ENCODE peak calls at places on chromosome 19, in nine cellular contexts. H, I, F, Q, J, T, W, X and U are unnamed samples.

GRCh38 chr19:35905178-35905727 is 2.8 kb downstream of the TYROBP start:
- DNase-seq in H (no peak), I (no peak), F (no peak), Q (no peak), J (no peak), T (no peak), W (no peak), X (no peak), U (no peak)

GRCh38 chr19:38319421-38320258 is at the start of gene KCNK6:
- DNase-seq in H (peak; percentile 61), I (peak; percentile 35), F (peak; percentile 70), Q (peak; percentile 17), J (peak; percentile 45), T (peak; percentile 35), W (no peak), X (no peak), U (no peak)

GRCh38 chr19:2083174-2083854 is 12.8 kb downstream of the MOB3A start:
- DNase-seq in H (no peak), I (peak; percentile 78), F (peak; percentile 72), Q (no peak), J (peak; percentile 50), T (peak; percentile 69), W (no peak), X (no peak), U (no peak)

GRCh38 chr19:11373166-11373884 is 1.1 kb upstream of the SWSAP1 start:
- DNase-seq in H (peak; percentile 64), I (no peak), F (no peak), Q (no peak), J (no peak), T (no peak), W (no peak), X (no peak), U (no peak)

GRCh38 chr19:19822148-19822429 is 539 bp upstream of the ZNF506 start:
- DNase-seq in H (no peak), I (no peak), F (peak; percentile 18), Q (no peak), J (no peak), T (no peak), W (no peak), X (no peak), U (no peak)

GRCh38 chr19:16263115-16263839 is 61.3 kb upstream of the KLF2 start:
- DNase-seq in H (no peak), I (no peak), F (no peak), Q (no peak), J (no peak), T (no peak), W (no peak), X (no peak), U (no peak)

GRCh38 chr19:45470147-45471081 is 2.6 kb downstream of the FOSB start:
- DNase-seq in H (no peak), I (peak; percentile 24), F (peak; percentile 42), Q (peak; percentile 83), J (no peak), T (no peak), W (peak; percentile 50), X (no peak), U (peak; percentile 48)

GRCh38 chr19:7292950-7293794 is 1.0 kb downstream of the INSR start:
- DNase-seq in H (peak; percentile 59), I (no peak), F (peak; percentile 33), Q (no peak), J (no peak), T (no peak), W (no peak), X (no peak), U (no peak)

GRCh38 chr19:16496613-16496983 is 404 bp downstream of the C19orf44 start:
- DNase-seq in H (no peak), I (no peak), F (no peak), Q (peak; percentile 55), J (no peak), T (no peak), W (no peak), X (peak; percentile 20), U (peak; percentile 16)

GRCh38 chr19:47641891-47642485 is 33.1 kb downstream of the BICRA start:
- DNase-seq in H (no peak), I (no peak), F (no peak), Q (no peak), J (no peak), T (no peak), W (no peak), X (no peak), U (no peak)

GRCh38 chr19:40465025-40465780 is at the start of gene BLVRB:
- DNase-seq in H (peak; percentile 73), I (peak; percentile 15), F (peak; percentile 61), Q (peak; percentile 66), J (no peak), T (no peak), W (no peak), X (no peak), U (peak; percentile 92)

GRCh38 chr19:48715276-48715675 is 4.2 kb downstream of the MAMSTR start:
- DNase-seq in H (no peak), I (no peak), F (no peak), Q (no peak), J (no peak), T (no peak), W (no peak), X (no peak), U (no peak)

GRCh38 chr19:17302391-17303166 is 646 bp downstream of the ABHD8 start:
- DNase-seq in H (no peak), I (no peak), F (no peak), Q (no peak), J (no peak), T (peak; percentile 23), W (no peak), X (no peak), U (no peak)

GRCh38 chr19:5340637-5341447 is at the start of gene PTPRS:
- DNase-seq in H (peak; percentile 76), I (peak; percentile 65), F (peak; percentile 76), Q (peak; percentile 81), J (peak; percentile 61), T (peak; percentile 51), W (peak; percentile 30), X (no peak), U (peak; percentile 69)

GRCh38 chr19:5805465-5806132 is 732 bp downstream of the NRTN start:
- DNase-seq in H (peak; percentile 87), I (peak; percentile 60), F (peak; percentile 81), Q (peak; percentile 66), J (no peak), T (peak; percentile 57), W (no peak), X (no peak), U (peak; percentile 63)

GRCh38 chr19:17159466-17160393 is 55.4 kb upstream of the USE1 start:
- DNase-seq in H (no peak), I (no peak), F (no peak), Q (no peak), J (no peak), T (no peak), W (no peak), X (no peak), U (no peak)

GRCh38 chr19:47158879-47159509 is 28.4 kb downstream of the SAE1 start:
- DNase-seq in H (no peak), I (peak; percentile 26), F (peak; percentile 41), Q (no peak), J (no peak), T (no peak), W (no peak), X (no peak), U (no peak)

GRCh38 chr19:5078666-5079409 is 109.9 kb downstream of the KDM4B start:
- DNase-seq in H (no peak), I (no peak), F (no peak), Q (no peak), J (no peak), T (no peak), W (no peak), X (no peak), U (no peak)

GRCh38 chr19:2984196-2984490 is 6.8 kb downstream of the TLE6 start:
- DNase-seq in H (no peak), I (no peak), F (no peak), Q (no peak), J (no peak), T (no peak), W (no peak), X (peak; percentile 70), U (no peak)

GRCh38 chr19:8324186-8325050 is 3.1 kb downstream of the RPS28 start:
- DNase-seq in H (peak; percentile 18), I (no peak), F (no peak), Q (no peak), J (no peak), T (no peak), W (no peak), X (no peak), U (no peak)

GRCh38 chr19:7373862-7374261 is 25.1 kb downstream of the ARHGEF18 start:
- DNase-seq in H (no peak), I (no peak), F (no peak), Q (no peak), J (no peak), T (no peak), W (no peak), X (no peak), U (peak; percentile 52)